ENCODE peak calls at places on chromosomes 2 and 18, in nine cellular contexts. J is spleen; Q is dorsolateral prefrontal cortex; U is kidney; K is WERI-Rb-1; H is CD4-positive, CD25-positive, alpha-beta regulatory T cell; V is left ventricle myocardium inferior; T is ascending aorta; R is K562. O is an unnamed sample.
A peak's percentile ranks its signal among the peaks of the same experiment; 100 is the strongest.

GRCh38 chr2:16117791-16118610 is 177.7 kb downstream of the MYCN start:
- DNase-seq in J (no peak), Q (no peak), U (no peak), K (no peak), H (no peak), V (no peak), T (no peak), R (no peak), O (no peak)

GRCh38 chr2:28142403-28142802 is 250.3 kb upstream of the FOSL2 start:
- DNase-seq in J (no peak), Q (no peak), U (no peak), K (no peak), H (no peak), V (no peak), T (no peak), R (no peak), O (no peak)

GRCh38 chr2:187008111-187008510 is 159.1 kb upstream of the ZSWIM2 start:
- DNase-seq in J (no peak), Q (no peak), U (no peak), K (no peak), H (no peak), V (no peak), T (no peak), R (no peak), O (no peak)

GRCh38 chr18:51278045-51278649 is 80.7 kb upstream of the MEX3C start:
- DNase-seq in J (no peak), Q (peak; percentile 49), U (no peak), K (peak; percentile 81), H (peak; percentile 56), V (no peak), T (no peak), R (peak; percentile 40), O (no peak)

GRCh38 chr2:44171018-44171417 is 2.3 kb downstream of the PPM1B start:
- DNase-seq in J (no peak), Q (no peak), U (no peak), K (no peak), H (no peak), V (no peak), T (no peak), R (no peak), O (no peak)

GRCh38 chr2:230864605-230865323 is at the start of gene ITM2C:
- DNase-seq in J (peak; percentile 91), Q (peak; percentile 82), U (peak; percentile 92), K (peak; percentile 84), H (peak; percentile 80), V (peak; percentile 67), T (peak; percentile 79), R (peak; percentile 93), O (peak; percentile 80)

GRCh38 chr2:75199428-75200011 is at the start of gene TACR1:
- DNase-seq in J (peak; percentile 87), Q (peak; percentile 79), U (peak; percentile 90), K (peak; percentile 40), H (peak; percentile 59), V (peak; percentile 56), T (peak; percentile 83), R (peak; percentile 21), O (peak; percentile 79)

GRCh38 chr18:34789768-34790344 is 79.8 kb downstream of the DTNA start:
- DNase-seq in J (no peak), Q (no peak), U (no peak), K (no peak), H (no peak), V (no peak), T (no peak), R (no peak), O (no peak)

GRCh38 chr2:85145116-85145820 is 12.1 kb downstream of the TCF7L1 start:
- DNase-seq in J (no peak), Q (no peak), U (no peak), K (no peak), H (no peak), V (no peak), T (no peak), R (no peak), O (no peak)

GRCh38 chr2:175855794-175856453 is 146.1 kb downstream of the LNPK start:
- DNase-seq in J (no peak), Q (peak; percentile 79), U (no peak), K (no peak), H (no peak), V (peak; percentile 48), T (peak; percentile 88), R (no peak), O (no peak)

GRCh38 chr2:176164803-176165597 is 7.9 kb downstream of the HOXD3 start:
- DNase-seq in J (no peak), Q (no peak), U (peak; percentile 74), K (no peak), H (no peak), V (no peak), T (no peak), R (no peak), O (peak; percentile 61)

GRCh38 chr2:67309281-67309680 is 87.9 kb upstream of the ETAA1 start:
- DNase-seq in J (no peak), Q (no peak), U (no peak), K (no peak), H (no peak), V (no peak), T (no peak), R (no peak), O (no peak)

GRCh38 chr2:135985826-135986393 is 484 bp upstream of the DARS1 start:
- DNase-seq in J (no peak), Q (no peak), U (no peak), K (no peak), H (peak; percentile 80), V (no peak), T (no peak), R (no peak), O (no peak)

GRCh38 chr2:196516541-196516940 is 123.0 kb upstream of the CCDC150 start:
- DNase-seq in J (no peak), Q (no peak), U (no peak), K (no peak), H (no peak), V (no peak), T (no peak), R (no peak), O (no peak)

GRCh38 chr2:175478369-175478768 is 296.9 kb upstream of the ATP5MC3 start:
- DNase-seq in J (no peak), Q (no peak), U (no peak), K (no peak), H (no peak), V (no peak), T (no peak), R (no peak), O (no peak)

GRCh38 chr18:48661421-48661820 is 122.6 kb downstream of the CTIF start:
- DNase-seq in J (no peak), Q (no peak), U (no peak), K (no peak), H (no peak), V (no peak), T (peak; percentile 30), R (no peak), O (no peak)

GRCh38 chr2:218860950-218861381 is 1.4 kb downstream of the WNT6 start:
- DNase-seq in J (peak; percentile 62), Q (peak; percentile 21), U (peak; percentile 70), K (peak; percentile 92), H (no peak), V (peak; percentile 67), T (no peak), R (peak; percentile 46), O (peak; percentile 48)
- H3K27ac ChIP-seq in J (no peak overlapping the region), Q (no peak overlapping the region), U (no peak overlapping the region), K (no peak overlapping the region), H (no peak overlapping the region), V (peak overlapping the region; percentile 63), T (no peak overlapping the region), R (no peak overlapping the region), O (no peak overlapping the region)

DNA sequence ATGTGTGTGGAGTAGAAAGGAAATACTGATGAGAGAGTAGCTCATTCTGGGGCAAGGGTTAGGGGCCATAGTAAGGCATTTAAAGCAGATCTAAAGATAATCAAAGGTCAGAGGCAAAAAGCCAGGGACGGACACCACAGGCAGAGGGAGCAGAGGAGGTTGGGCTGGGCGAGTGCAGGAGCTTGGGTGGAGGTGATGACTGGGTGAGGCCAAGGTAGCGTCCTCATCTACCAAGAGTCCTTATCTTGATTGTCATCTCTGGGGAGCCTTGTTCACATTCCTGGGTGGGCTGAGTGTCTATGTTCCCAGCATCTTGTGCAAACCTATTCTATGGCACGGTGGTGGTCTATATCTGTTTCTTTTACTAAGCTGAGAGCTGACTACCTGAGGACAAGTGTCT is 26.1 kb upstream of the SAG start:
- DNase-seq in J (no peak), Q (no peak), U (no peak), K (no peak), H (no peak), V (no peak), T (no peak), R (no peak), O (no peak)
- H3K27ac ChIP-seq in J (no peak overlapping the region), Q (no peak overlapping the region), U (no peak overlapping the region), K (no peak overlapping the region), H (no peak overlapping the region), V (no peak overlapping the region), T (no peak overlapping the region), R (no peak overlapping the region), O (no peak overlapping the region)

GRCh38 chr2:9141706-9142460 is 64.7 kb upstream of the ASAP2 start:
- DNase-seq in J (no peak), Q (no peak), U (peak; percentile 51), K (no peak), H (no peak), V (no peak), T (no peak), R (no peak), O (no peak)
- H3K27ac ChIP-seq in J (no peak overlapping the region), Q (no peak overlapping the region), U (no peak overlapping the region), K (no peak overlapping the region), H (no peak overlapping the region), V (peak overlapping the region; percentile 63), T (peak overlapping the region; percentile 74), R (no peak overlapping the region), O (no peak overlapping the region)

GRCh38 chr2:241094172-241094571 is 7.9 kb downstream of the MTERF4 start:
- DNase-seq in J (no peak), Q (no peak), U (no peak), K (no peak), H (no peak), V (no peak), T (no peak), R (no peak), O (no peak)
- H3K27ac ChIP-seq in J (no peak overlapping the region), Q (peak overlapping the region; percentile 29), U (no peak overlapping the region), K (no peak overlapping the region), H (no peak overlapping the region), V (no peak overlapping the region), T (no peak overlapping the region), R (no peak overlapping the region), O (no peak overlapping the region)

GRCh38 chr18:424869-425138 is 75.7 kb downstream of the COLEC12 start:
- DNase-seq in J (no peak), Q (no peak), U (no peak), K (no peak), H (no peak), V (no peak), T (no peak), R (no peak), O (no peak)

GRCh38 chr18:427005-427404 is 73.5 kb downstream of the COLEC12 start:
- DNase-seq in J (no peak), Q (no peak), U (no peak), K (no peak), H (no peak), V (no peak), T (no peak), R (no peak), O (no peak)

GRCh38 chr18:421236-422155 is 79.0 kb downstream of the COLEC12 start:
- DNase-seq in J (no peak), Q (no peak), U (no peak), K (no peak), H (no peak), V (no peak), T (no peak), R (no peak), O (no peak)

GRCh38 chr18:422966-423365 is 77.5 kb downstream of the COLEC12 start:
- DNase-seq in J (no peak), Q (no peak), U (no peak), K (no peak), H (no peak), V (no peak), T (no peak), R (no peak), O (no peak)

GRCh38 chr18:424071-424868 is 76.2 kb downstream of the COLEC12 start:
- DNase-seq in J (no peak), Q (no peak), U (no peak), K (no peak), H (no peak), V (no peak), T (no peak), R (no peak), O (no peak)
- H3K27ac ChIP-seq in J (no peak overlapping the region), Q (peak overlapping the region; percentile 18), U (no peak overlapping the region), K (no peak overlapping the region), H (no peak overlapping the region), V (peak overlapping the region; percentile 35), T (no peak overlapping the region), R (no peak overlapping the region), O (no peak overlapping the region)